ENCODE peak calls at places on chromosomes 12 and 14, in ten cellular contexts. W is COR-L47; P is activated CD4-positive, alpha-beta T cell treated with anti-CD3 and anti-CD28 coated beads, Interleukin-2, amount 10 ng/mL, durations not matched to agents 7 days and 5 days; G is Caki2; X is neuronal stem cell; A is NCI-H2171; K is T-helper 9 cell; N is NCI-H1105 treated with DMSO at 0.1 percent for 48 hours; R is occipital lobe; V is fibroblast of mammary gland. M is an unnamed sample.

GRCh38 chr14:103734081-103734888 is 18.7 kb downstream of the ZFYVE21 start:
- DNase-seq in W (no peak), P (no peak), G (no peak), X (no peak), A (no peak), K (no peak), N (no peak), R (no peak), V (no peak), M (no peak)

GRCh38 chr14:96239759-96240158 is 16.3 kb upstream of the BDKRB1 start:
- DNase-seq in W (no peak), P (no peak), G (peak; percentile 14), X (no peak), A (no peak), K (no peak), N (no peak), R (no peak), V (no peak), M (no peak)

GRCh38 chr14:35366048-35366428 is 38.5 kb downstream of the NFKBIA start:
- DNase-seq in W (no peak), P (no peak), G (peak; percentile 35), X (no peak), A (no peak), K (no peak), N (no peak), R (no peak), V (peak; percentile 68), M (no peak)

GRCh38 chr14:102729268-102729667 is 48.0 kb upstream of the TRAF3 start:
- DNase-seq in W (no peak), P (no peak), G (no peak), X (no peak), A (no peak), K (no peak), N (no peak), R (no peak), V (no peak), M (no peak)

GRCh38 chr12:82414926-82415325 is 56.6 kb downstream of the METTL25 start:
- DNase-seq in W (no peak), P (no peak), G (no peak), X (no peak), A (no peak), K (no peak), N (no peak), R (no peak), V (no peak), M (no peak)

GRCh38 chr12:12398026-12398859 is 41.4 kb downstream of the BORCS5 start:
- DNase-seq in W (peak; percentile 11), P (no peak), G (peak; percentile 90), X (no peak), A (no peak), K (no peak), N (no peak), R (peak; percentile 23), V (peak; percentile 99), M (peak; percentile 96)

GRCh38 chr14:23326491-23327332 is 5.5 kb downstream of the PABPN1 start:
- DNase-seq in W (no peak), P (no peak), G (no peak), X (no peak), A (no peak), K (no peak), N (no peak), R (no peak), V (no peak), M (no peak)

GRCh38 chr12:71195338-71195896 is 37.6 kb upstream of the TSPAN8 start:
- DNase-seq in W (peak; percentile 28), P (no peak), G (no peak), X (no peak), A (no peak), K (no peak), N (peak; percentile 12), R (no peak), V (no peak), M (no peak)

GRCh38 chr12:51839310-51839943 is 9.1 kb downstream of the FIGNL2 start:
- DNase-seq in W (no peak), P (no peak), G (no peak), X (no peak), A (no peak), K (no peak), N (no peak), R (no peak), V (no peak), M (no peak)

GRCh38 chr14:103143535-103143934 is 20.3 kb downstream of the TNFAIP2 start:
- DNase-seq in W (no peak), P (no peak), G (no peak), X (no peak), A (no peak), K (no peak), N (no peak), R (no peak), V (peak; percentile 78), M (peak; percentile 87)

GRCh38 chr12:42462486-42462885 is 127.1 kb downstream of the PRICKLE1 start:
- DNase-seq in W (no peak), P (no peak), G (no peak), X (no peak), A (no peak), K (no peak), N (no peak), R (no peak), V (no peak), M (no peak)

GRCh38 chr12:42370013-42370412 is 44.0 kb downstream of the PPHLN1 start:
- DNase-seq in W (no peak), P (no peak), G (no peak), X (no peak), A (no peak), K (no peak), N (no peak), R (no peak), V (no peak), M (no peak)

GRCh38 chr14:95696741-95697140 is 10.5 kb downstream of the TCL1B start:
- DNase-seq in W (no peak), P (no peak), G (no peak), X (no peak), A (no peak), K (no peak), N (no peak), R (no peak), V (no peak), M (no peak)

GRCh38 chr14:33671556-33671955 is 279.3 kb downstream of the EGLN3 start:
- DNase-seq in W (no peak), P (no peak), G (no peak), X (no peak), A (no peak), K (no peak), N (no peak), R (no peak), V (no peak), M (peak; percentile 47)